ENCODE peak calls at places on chromosomes 13 and 19, in four cellular contexts. One of them, this sample, is unnamed.

GRCh38 chr19:11164879-11165406 is 9.4 kb upstream of the SPC24 start:
- DNase-seq in AG08395: peak
- DNase-seq in T follicular helper cell: no peak
- DNase-seq in MCF 10A: no peak
- DNase-seq in this sample: no peak

GRCh38 chr19:6108721-6109633 is 1.3 kb downstream of the RFX2 start:
- DNase-seq in AG08395: peak
- DNase-seq in T follicular helper cell: peak
- DNase-seq in MCF 10A: no peak
- DNase-seq in this sample: peak

GRCh38 chr19:48190288-48191284 is 20.1 kb downstream of the ZSWIM9 start:
- DNase-seq in AG08395: no peak
- DNase-seq in T follicular helper cell: peak
- DNase-seq in MCF 10A: peak
- DNase-seq in this sample: no peak

GRCh38 chr19:12574036-12574435 is 22.8 kb upstream of the ZNF564 start:
- DNase-seq in AG08395: no peak
- DNase-seq in T follicular helper cell: no peak
- DNase-seq in MCF 10A: no peak
- DNase-seq in this sample: no peak

GRCh38 chr19:29562299-29563297 is 36.8 kb downstream of the VSTM2B start:
- DNase-seq in AG08395: no peak
- DNase-seq in T follicular helper cell: no peak
- DNase-seq in MCF 10A: no peak
- DNase-seq in this sample: no peak

GRCh38 chr19:23273022-23273593 is 22.9 kb upstream of the ZNF724 start:
- DNase-seq in AG08395: no peak
- DNase-seq in T follicular helper cell: no peak
- DNase-seq in MCF 10A: no peak
- DNase-seq in this sample: no peak

GRCh38 chr19:15015946-15016542 is 33.2 kb upstream of the CASP14 start:
- DNase-seq in AG08395: no peak
- DNase-seq in T follicular helper cell: no peak
- DNase-seq in MCF 10A: peak
- DNase-seq in this sample: no peak

GRCh38 chr19:11538232-11539036 is at the start of gene CNN1:
- DNase-seq in AG08395: peak
- DNase-seq in T follicular helper cell: no peak
- DNase-seq in MCF 10A: no peak
- DNase-seq in this sample: no peak

GRCh38 chr19:20928371-20928770 is 5.3 kb downstream of the ZNF85 start:
- DNase-seq in AG08395: peak
- DNase-seq in T follicular helper cell: no peak
- DNase-seq in MCF 10A: peak
- DNase-seq in this sample: no peak

GRCh38 chr19:33819875-33820781 is 23.5 kb downstream of the KCTD15 start:
- DNase-seq in AG08395: peak
- DNase-seq in T follicular helper cell: peak
- DNase-seq in MCF 10A: peak
- DNase-seq in this sample: peak

GRCh38 chr13:19781526-19781925 is 1.2 kb downstream of the PSPC1 start:
- DNase-seq in AG08395: no peak
- DNase-seq in T follicular helper cell: no peak
- DNase-seq in MCF 10A: no peak
- DNase-seq in this sample: no peak

GRCh38 chr19:38526430-38526829 is 91.3 kb downstream of the MAP4K1 start:
- DNase-seq in AG08395: no peak
- DNase-seq in T follicular helper cell: no peak
- DNase-seq in MCF 10A: no peak
- DNase-seq in this sample: no peak

GRCh38 chr13:111049791-111050538 is 65.1 kb upstream of the ARHGEF7 start:
- DNase-seq in AG08395: peak
- DNase-seq in T follicular helper cell: no peak
- DNase-seq in MCF 10A: peak
- DNase-seq in this sample: no peak

GRCh38 chr19:2235396-2236284 is 489 bp downstream of the PLEKHJ1 start:
- DNase-seq in AG08395: no peak
- DNase-seq in T follicular helper cell: no peak
- DNase-seq in MCF 10A: no peak
- DNase-seq in this sample: no peak

GRCh38 chr13:102394158-102395053 is 7.4 kb downstream of the FGF14 start:
- DNase-seq in AG08395: peak
- DNase-seq in T follicular helper cell: peak
- DNase-seq in MCF 10A: no peak
- DNase-seq in this sample: peak

GRCh38 chr13:74288361-74288911 is 154.2 kb upstream of the KLF12 start:
- DNase-seq in AG08395: no peak
- DNase-seq in T follicular helper cell: no peak
- DNase-seq in MCF 10A: no peak
- DNase-seq in this sample: no peak

GRCh38 chr13:110448677-110449076 is 112.8 kb downstream of the RAB20 start:
- DNase-seq in AG08395: no peak
- DNase-seq in T follicular helper cell: no peak
- DNase-seq in MCF 10A: no peak
- DNase-seq in this sample: no peak

GRCh38 chr19:50359432-50359818 is 6.0 kb downstream of the NAPSA start:
- DNase-seq in AG08395: no peak
- DNase-seq in T follicular helper cell: no peak
- DNase-seq in MCF 10A: no peak
- DNase-seq in this sample: no peak

GRCh38 chr13:47188802-47189201 is 291.9 kb upstream of the HTR2A start:
- DNase-seq in AG08395: peak
- DNase-seq in T follicular helper cell: no peak
- DNase-seq in MCF 10A: peak
- DNase-seq in this sample: no peak

GRCh38 chr13:100836696-100837095 is 162.1 kb upstream of the TMTC4 start:
- DNase-seq in AG08395: no peak
- DNase-seq in T follicular helper cell: no peak
- DNase-seq in MCF 10A: peak
- DNase-seq in this sample: no peak